ENCODE peak calls at places on chromosomes 12 and 14, in eight cellular contexts. J is neural crest cell; C is cardiac muscle cell; Z is NCI-H345; A is head of caudate nucleus; M is activated CD4-positive, alpha-beta memory T cell treated with anti-CD3 and anti-CD28 coated beads, Interleukin-2, amount 10 ng/mL, durations not matched to agents 7 days and 5 days; W is esophagus squamous epithelium; D is cardiac fibroblast. T is an unnamed sample.

GRCh38 chr14:102317564-102318248 is 1.8 kb upstream of the ZNF839 start:
- DNase-seq in J (no peak), C (peak; percentile 50), Z (peak; percentile 40), A (peak; percentile 82), M (peak; percentile 59), W (no peak), D (peak; percentile 33), T (peak; percentile 21)

GRCh38 chr14:55101698-55102097 is 27.4 kb upstream of the LGALS3 start:
- DNase-seq in J (no peak), C (no peak), Z (no peak), A (no peak), M (no peak), W (no peak), D (no peak), T (no peak)

GRCh38 chr12:97745406-97746101 is 282.9 kb downstream of the RMST start:
- DNase-seq in J (no peak), C (no peak), Z (no peak), A (no peak), M (no peak), W (no peak), D (no peak), T (peak; percentile 56)

GRCh38 chr14:22472935-22473854 is 115.8 kb downstream of the DAD1 start:
- DNase-seq in J (peak; percentile 45), C (peak; percentile 60), Z (no peak), A (peak; percentile 67), M (no peak), W (no peak), D (peak; percentile 72), T (peak; percentile 51)

GRCh38 chr12:121805800-121806555 is 2.2 kb downstream of the SETD1B start:
- DNase-seq in J (no peak), C (peak; percentile 34), Z (no peak), A (no peak), M (no peak), W (no peak), D (no peak), T (no peak)

GRCh38 chr14:24632761-24633160 is 1.2 kb downstream of the GZMB start:
- DNase-seq in J (no peak), C (no peak), Z (no peak), A (no peak), M (no peak), W (no peak), D (no peak), T (no peak)

GRCh38 chr14:102508774-102509743 is 517 bp downstream of the ANKRD9 start:
- DNase-seq in J (no peak), C (peak; percentile 53), Z (no peak), A (peak; percentile 56), M (no peak), W (no peak), D (peak; percentile 45), T (peak; percentile 37)

GRCh38 chr14:91398707-91399106 is 18.9 kb downstream of the CCDC88C start:
- DNase-seq in J (no peak), C (no peak), Z (peak; percentile 40), A (no peak), M (no peak), W (no peak), D (no peak), T (no peak)

GRCh38 chr12:43333650-43334043 is 218.4 kb downstream of the ADAMTS20 start:
- DNase-seq in J (no peak), C (no peak), Z (no peak), A (no peak), M (no peak), W (no peak), D (no peak), T (no peak)

GRCh38 chr12:20212658-20213387 is 155.5 kb upstream of the PDE3A start:
- DNase-seq in J (peak; percentile 37), C (peak; percentile 81), Z (peak; percentile 95), A (peak; percentile 92), M (no peak), W (peak; percentile 8), D (peak; percentile 99), T (peak; percentile 92)

GRCh38 chr14:71932229-71932951 is at the start of gene RGS6:
- DNase-seq in J (peak; percentile 30), C (peak; percentile 80), Z (peak; percentile 75), A (peak; percentile 66), M (peak; percentile 23), W (no peak), D (peak; percentile 8), T (peak; percentile 36)

GRCh38 chr12:57429473-57430116 is 1.2 kb downstream of the R3HDM2 start:
- DNase-seq in J (no peak), C (no peak), Z (no peak), A (no peak), M (no peak), W (no peak), D (no peak), T (peak; percentile 56)

GRCh38 chr14:99261916-99262787 is 9.8 kb downstream of the BCL11B start:
- DNase-seq in J (no peak), C (no peak), Z (no peak), A (no peak), M (peak; percentile 90), W (no peak), D (no peak), T (no peak)

GRCh38 chr12:130509454-130509853 is 171.8 kb downstream of the PIWIL1 start:
- DNase-seq in J (no peak), C (no peak), Z (no peak), A (no peak), M (no peak), W (no peak), D (no peak), T (no peak)

GRCh38 chr12:15677207-15677606 is 112.0 kb downstream of the EPS8 start:
- DNase-seq in J (no peak), C (no peak), Z (no peak), A (no peak), M (no peak), W (no peak), D (no peak), T (no peak)

GRCh38 chr14:35400707-35401421 is 3.7 kb downstream of the NFKBIA start:
- DNase-seq in J (no peak), C (no peak), Z (no peak), A (peak; percentile 88), M (peak; percentile 25), W (no peak), D (peak; percentile 60), T (no peak)

GRCh38 chr14:35366048-35366428 is 38.5 kb downstream of the NFKBIA start:
- DNase-seq in J (no peak), C (no peak), Z (no peak), A (peak; percentile 67), M (peak; percentile 36), W (no peak), D (peak; percentile 76), T (no peak)

GRCh38 chr14:51205486-51205885 is 34.6 kb upstream of the TMX1 start:
- DNase-seq in J (no peak), C (no peak), Z (no peak), A (no peak), M (no peak), W (no peak), D (no peak), T (no peak)

GRCh38 chr14:77025744-77026165 is 2.8 kb downstream of the IRF2BPL start:
- DNase-seq in J (no peak), C (peak; percentile 42), Z (no peak), A (no peak), M (no peak), W (no peak), D (peak; percentile 28), T (no peak)

GRCh38 chr12:52870361-52871290 is 21.8 kb upstream of the KRT78 start:
- DNase-seq in J (peak; percentile 72), C (peak; percentile 68), Z (peak; percentile 51), A (peak; percentile 72), M (peak; percentile 78), W (no peak), D (peak; percentile 54), T (peak; percentile 80)

GRCh38 chr14:100554082-100554677 is 33.0 kb downstream of the BEGAIN start:
- DNase-seq in J (no peak), C (no peak), Z (no peak), A (peak; percentile 91), M (peak; percentile 48), W (no peak), D (peak; percentile 21), T (no peak)

GRCh38 chr12:77204055-77204454 is 138.7 kb upstream of the E2F7 start:
- DNase-seq in J (no peak), C (peak; percentile 14), Z (no peak), A (no peak), M (no peak), W (no peak), D (peak; percentile 12), T (peak; percentile 31)

GRCh38 chr12:54257332-54257731 is 22.6 kb downstream of the CBX5 start:
- DNase-seq in J (no peak), C (no peak), Z (no peak), A (no peak), M (no peak), W (no peak), D (no peak), T (no peak)

GRCh38 chr12:64709429-64709828 is 49.8 kb downstream of the GNS start:
- DNase-seq in J (no peak), C (no peak), Z (no peak), A (no peak), M (no peak), W (no peak), D (no peak), T (no peak)

GRCh38 chr14:35858521-35859209 is 32.5 kb downstream of the BRMS1L start:
- DNase-seq in J (no peak), C (no peak), Z (no peak), A (no peak), M (no peak), W (no peak), D (peak; percentile 68), T (no peak)

GRCh38 chr12:92506891-92507290 is 195.9 kb upstream of the PLEKHG7 start:
- DNase-seq in J (no peak), C (no peak), Z (no peak), A (no peak), M (no peak), W (no peak), D (no peak), T (no peak)

GRCh38 chr12:93706387-93706786 is 29.2 kb downstream of the CRADD start:
- DNase-seq in J (no peak), C (no peak), Z (no peak), A (no peak), M (no peak), W (no peak), D (peak; percentile 25), T (no peak)